ENCODE peak calls at places on chromosomes 5 and 9, in ten cellular contexts. Y, V, J, R, A, C, D, L, Z and W are unnamed samples.

GRCh38 chr5:10235350-10235749 is 14.3 kb downstream of the ATPSCKMT start:
- DNase-seq in Y (no peak), V (no peak), J (no peak), R (no peak), A (peak; percentile 35), C (no peak), D (no peak), L (no peak), Z (no peak), W (no peak)

GRCh38 chr5:86675311-86675710 is 57.6 kb downstream of the COX7C start:
- DNase-seq in Y (no peak), V (no peak), J (no peak), R (no peak), A (no peak), C (no peak), D (no peak), L (no peak), Z (no peak), W (no peak)

GRCh38 chr9:112764344-112764743 is 13.8 kb downstream of the SNX30 start:
- DNase-seq in Y (no peak), V (no peak), J (no peak), R (no peak), A (peak; percentile 91), C (no peak), D (no peak), L (no peak), Z (no peak), W (no peak)

GRCh38 chr9:137777761-137778160 is 99.8 kb upstream of the CACNA1B start:
- DNase-seq in Y (no peak), V (no peak), J (no peak), R (no peak), A (no peak), C (no peak), D (no peak), L (no peak), Z (no peak), W (no peak)

GRCh38 chr9:120109242-120109641 is 470.7 kb downstream of the CDK5RAP2 start:
- DNase-seq in Y (no peak), V (no peak), J (no peak), R (no peak), A (no peak), C (no peak), D (no peak), L (no peak), Z (no peak), W (no peak)

GRCh38 chr5:132485641-132486317 is 4.8 kb downstream of the IRF1 start:
- DNase-seq in Y (no peak), V (peak; percentile 48), J (peak; percentile 37), R (peak; percentile 38), A (no peak), C (peak; percentile 19), D (peak; percentile 12), L (no peak), Z (no peak), W (no peak)

GRCh38 chr9:124776952-124777645 is at the start of gene OLFML2A:
- DNase-seq in Y (no peak), V (no peak), J (peak; percentile 52), R (no peak), A (no peak), C (peak; percentile 51), D (peak; percentile 14), L (no peak), Z (no peak), W (no peak)

GRCh38 chr5:151459680-151460079 is 12.3 kb downstream of the SLC36A1 start:
- DNase-seq in Y (no peak), V (no peak), J (no peak), R (no peak), A (peak; percentile 58), C (no peak), D (no peak), L (no peak), Z (no peak), W (no peak)

GRCh38 chr5:180817847-180818246 is 15.2 kb upstream of the MGAT1 start:
- DNase-seq in Y (no peak), V (no peak), J (no peak), R (no peak), A (no peak), C (no peak), D (no peak), L (no peak), Z (no peak), W (no peak)

GRCh38 chr5:135271533-135272310 is 127.3 kb downstream of the MACROH2A1 start:
- DNase-seq in Y (no peak), V (no peak), J (no peak), R (no peak), A (peak; percentile 55), C (no peak), D (no peak), L (no peak), Z (no peak), W (peak; percentile 32)

DNA sequence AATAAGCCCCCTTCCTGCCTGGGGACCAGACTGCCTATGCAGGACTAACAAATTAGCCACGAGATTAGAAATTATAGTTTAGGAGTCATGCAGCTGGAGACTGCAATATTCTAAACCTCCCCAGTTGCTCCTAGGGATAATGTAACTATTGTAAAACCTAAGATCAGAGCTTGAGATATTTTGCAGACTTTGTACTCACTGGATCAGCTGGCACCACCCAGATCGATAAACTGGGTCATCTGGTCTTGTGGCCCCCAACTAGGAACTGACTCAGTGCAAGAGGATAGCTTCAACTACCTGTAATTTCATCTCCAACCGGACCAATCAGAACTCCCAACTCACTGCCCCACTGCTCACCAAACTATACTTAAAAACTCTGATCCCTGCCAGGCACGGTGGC is 38.2 kb downstream of the DNAJC21 start:
- DNase-seq in Y (no peak), V (no peak), J (no peak), R (no peak), A (no peak), C (no peak), D (no peak), L (no peak), Z (no peak), W (no peak)
- TF ChIP-seq POLR2A in Y (no peak), V (no peak), J (no peak), R (no peak), A (no peak), C (no peak), D (no peak), L (no peak), Z (no peak), W (no peak)

GRCh38 chr5:145939532-145940065 is 3.2 kb downstream of the SH3RF2 start:
- DNase-seq in Y (no peak), V (no peak), J (no peak), R (no peak), A (no peak), C (no peak), D (no peak), L (no peak), Z (no peak), W (no peak)

GRCh38 chr5:145936401-145937131 is at the start of gene SH3RF2:
- DNase-seq in Y (peak; percentile 86), V (peak; percentile 65), J (peak; percentile 82), R (peak; percentile 73), A (peak; percentile 73), C (peak; percentile 55), D (peak; percentile 46), L (peak; percentile 15), Z (no peak), W (peak; percentile 68)

GRCh38 chr5:145937432-145938250 is 1.3 kb downstream of the SH3RF2 start:
- DNase-seq in Y (no peak), V (no peak), J (peak; percentile 61), R (peak; percentile 38), A (peak; percentile 51), C (no peak), D (no peak), L (no peak), Z (no peak), W (peak; percentile 56)

GRCh38 chr5:145941096-145941676 is 4.8 kb downstream of the SH3RF2 start:
- DNase-seq in Y (no peak), V (no peak), J (no peak), R (peak; percentile 33), A (peak; percentile 25), C (no peak), D (no peak), L (no peak), Z (no peak), W (no peak)

GRCh38 chr5:145938699-145939531 is 2.5 kb downstream of the SH3RF2 start:
- DNase-seq in Y (no peak), V (no peak), J (no peak), R (no peak), A (no peak), C (no peak), D (no peak), L (no peak), Z (no peak), W (no peak)
- H3K4me1 ChIP-seq in Y (peaks cover 12% of the 10 kb centered on the region), V (peaks cover 61% of the 10 kb centered on the region), J (no peaks in the 10 kb centered on the region), R (peaks cover 21% of the 10 kb centered on the region), A (peaks cover 8% of the 10 kb centered on the region), C (no peaks in the 10 kb centered on the region), D (peaks cover 6% of the 10 kb centered on the region), L (no peaks in the 10 kb centered on the region), Z (peaks cover 94% of the 10 kb centered on the region), W (peaks cover 3% of the 10 kb centered on the region)

DNA sequence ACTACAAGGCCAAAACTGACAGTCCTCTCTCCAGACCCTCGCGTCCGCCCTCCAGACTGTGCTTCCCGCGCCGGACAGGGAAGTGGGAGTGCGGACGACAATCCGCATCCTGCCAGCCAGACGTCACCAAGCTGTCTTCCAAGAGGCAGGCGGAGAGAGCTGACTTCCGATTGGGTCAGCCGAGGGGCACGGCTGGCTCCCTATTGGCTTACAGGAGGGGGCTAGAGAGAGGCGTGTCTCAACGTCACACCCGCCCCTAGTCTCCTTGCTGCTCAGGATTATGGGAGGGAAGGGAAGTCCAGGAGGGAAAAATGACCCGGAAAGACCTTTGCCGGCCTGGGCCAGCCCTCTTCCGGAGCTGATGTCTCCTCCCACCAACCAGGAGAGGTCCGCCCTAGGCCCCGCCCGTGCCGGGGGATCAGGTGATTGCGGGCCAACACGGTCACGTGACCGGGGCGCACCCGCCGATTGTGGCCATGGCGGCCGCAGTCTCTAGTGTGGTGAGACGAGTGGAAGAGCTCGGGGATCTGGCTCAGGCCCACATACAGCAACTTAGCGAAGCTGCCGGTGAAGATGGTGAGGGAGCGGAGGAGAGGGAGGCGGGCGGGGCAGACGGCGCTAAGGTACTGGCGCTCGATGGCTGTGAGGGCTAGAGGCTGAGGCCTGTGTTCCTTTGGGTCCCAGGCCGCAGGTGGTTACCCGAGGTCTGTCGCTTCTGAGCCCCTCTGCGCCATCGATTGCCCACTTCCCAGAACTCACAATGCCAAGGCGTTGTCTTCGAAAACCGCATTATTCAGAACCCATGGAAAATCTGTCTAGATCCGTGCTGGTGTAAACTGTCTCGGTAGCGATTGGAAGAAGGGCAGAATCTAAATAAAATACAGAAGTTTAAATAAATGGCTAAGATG is at the start of gene RIMOC1:
- DNase-seq in Y (peak; percentile 100), V (peak; percentile 99), J (peak; percentile 98), R (peak; percentile 98), A (peak; percentile 100), C (peak; percentile 97), D (peak; percentile 100), L (peak; percentile 97), Z (peak; percentile 95), W (peak; percentile 99)
- TF ChIP-seq POLR2A in Y (peak; percentile 82), V (peak; percentile 75), J (peak; percentile 78), R (peak; percentile 81), A (peak; percentile 97), C (peak; percentile 95), D (peak; percentile 91), L (peak; percentile 90), Z (no peak), W (peak; percentile 85)

DNA sequence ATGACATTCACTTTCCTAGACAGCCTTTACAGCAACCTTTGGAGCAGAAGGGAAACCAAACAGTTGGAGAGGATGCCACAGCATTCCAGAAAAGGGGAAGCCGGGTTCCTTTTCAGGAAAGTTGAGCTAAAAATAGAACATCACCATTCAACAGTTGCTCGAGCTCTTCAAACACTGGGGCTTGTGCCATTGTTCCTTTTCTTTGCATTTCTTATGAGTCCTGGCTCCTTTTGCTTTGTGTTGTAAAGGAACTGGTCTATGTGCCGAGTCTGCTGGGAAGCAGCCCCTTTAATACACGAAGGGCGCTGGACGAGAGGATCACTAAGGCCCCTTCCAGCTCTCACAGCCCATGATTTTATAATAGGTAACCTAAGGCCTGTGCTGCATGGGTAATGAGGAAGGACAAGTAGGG is 23.3 kb downstream of the IQGAP2 start:
- DNase-seq in Y (peak; percentile 30), V (no peak), J (no peak), R (no peak), A (no peak), C (no peak), D (no peak), L (no peak), Z (no peak), W (no peak)
- H3K4me1 ChIP-seq in Y (no peaks in the 10 kb centered on the region), V (no peaks in the 10 kb centered on the region), J (no peaks in the 10 kb centered on the region), R (peaks cover 24% of the 10 kb centered on the region), A (no peaks in the 10 kb centered on the region), C (no peaks in the 10 kb centered on the region), D (no peaks in the 10 kb centered on the region), L (peaks cover 8% of the 10 kb centered on the region), Z (peaks cover 7% of the 10 kb centered on the region), W (no peaks in the 10 kb centered on the region)